ENCODE peak calls at places on chromosome 6, in eight cellular contexts. One of them, this sample, is unnamed.

GRCh38 chr6:148177589-148178233 is 164.9 kb upstream of the SASH1 start:
- DNase-seq in RPMI8226: no peak
- DNase-seq in fibroblast of mammary gland: peak
- DNase-seq in HEK293T: peak
- DNase-seq in kidney glomerular epithelial cell: peak
- DNase-seq in IMR-90: peak
- DNase-seq in NAMALWA: peak
- DNase-seq in right lobe of liver: peak
- DNase-seq in this sample: peak

GRCh38 chr6:53043626-53044025 is 21.6 kb upstream of the FBXO9 start:
- DNase-seq in RPMI8226: no peak
- DNase-seq in fibroblast of mammary gland: no peak
- DNase-seq in HEK293T: no peak
- DNase-seq in kidney glomerular epithelial cell: peak
- DNase-seq in IMR-90: peak
- DNase-seq in NAMALWA: no peak
- DNase-seq in right lobe of liver: no peak
- DNase-seq in this sample: no peak

GRCh38 chr6:25652007-25652515 is at the start of gene SCGN:
- DNase-seq in RPMI8226: peak
- DNase-seq in fibroblast of mammary gland: peak
- DNase-seq in HEK293T: peak
- DNase-seq in kidney glomerular epithelial cell: peak
- DNase-seq in IMR-90: peak
- DNase-seq in NAMALWA: no peak
- DNase-seq in right lobe of liver: peak
- DNase-seq in this sample: peak

GRCh38 chr6:132919476-132919875 is 105.1 kb downstream of the RPS12 start:
- DNase-seq in RPMI8226: no peak
- DNase-seq in fibroblast of mammary gland: peak
- DNase-seq in HEK293T: no peak
- DNase-seq in kidney glomerular epithelial cell: peak
- DNase-seq in IMR-90: peak
- DNase-seq in NAMALWA: no peak
- DNase-seq in right lobe of liver: peak
- DNase-seq in this sample: peak

GRCh38 chr6:15893556-15894253 is 230.9 kb upstream of the DTNBP1 start:
- DNase-seq in RPMI8226: no peak
- DNase-seq in fibroblast of mammary gland: peak
- DNase-seq in HEK293T: peak
- DNase-seq in kidney glomerular epithelial cell: no peak
- DNase-seq in IMR-90: peak
- DNase-seq in NAMALWA: peak
- DNase-seq in right lobe of liver: no peak
- DNase-seq in this sample: no peak

GRCh38 chr6:44073612-44074382 is 53.5 kb downstream of the MRPL14 start:
- DNase-seq in RPMI8226: peak
- DNase-seq in fibroblast of mammary gland: peak
- DNase-seq in HEK293T: no peak
- DNase-seq in kidney glomerular epithelial cell: no peak
- DNase-seq in IMR-90: no peak
- DNase-seq in NAMALWA: no peak
- DNase-seq in right lobe of liver: no peak
- DNase-seq in this sample: no peak

GRCh38 chr6:14083262-14083661 is 34.3 kb upstream of the CD83 start:
- DNase-seq in RPMI8226: no peak
- DNase-seq in fibroblast of mammary gland: no peak
- DNase-seq in HEK293T: no peak
- DNase-seq in kidney glomerular epithelial cell: no peak
- DNase-seq in IMR-90: no peak
- DNase-seq in NAMALWA: no peak
- DNase-seq in right lobe of liver: no peak
- DNase-seq in this sample: no peak

GRCh38 chr6:109793793-109794192 is 102.7 kb downstream of the FIG4 start:
- DNase-seq in RPMI8226: no peak
- DNase-seq in fibroblast of mammary gland: peak
- DNase-seq in HEK293T: no peak
- DNase-seq in kidney glomerular epithelial cell: peak
- DNase-seq in IMR-90: peak
- DNase-seq in NAMALWA: peak
- DNase-seq in right lobe of liver: no peak
- DNase-seq in this sample: peak

GRCh38 chr6:87671555-87672029 is 30.4 kb downstream of the AKIRIN2 start:
- DNase-seq in RPMI8226: no peak
- DNase-seq in fibroblast of mammary gland: peak
- DNase-seq in HEK293T: no peak
- DNase-seq in kidney glomerular epithelial cell: no peak
- DNase-seq in IMR-90: no peak
- DNase-seq in NAMALWA: no peak
- DNase-seq in right lobe of liver: no peak
- DNase-seq in this sample: no peak

GRCh38 chr6:135504734-135505133 is 7.2 kb upstream of the AHI1 start:
- DNase-seq in RPMI8226: no peak
- DNase-seq in fibroblast of mammary gland: no peak
- DNase-seq in HEK293T: no peak
- DNase-seq in kidney glomerular epithelial cell: no peak
- DNase-seq in IMR-90: no peak
- DNase-seq in NAMALWA: no peak
- DNase-seq in right lobe of liver: no peak
- DNase-seq in this sample: no peak

GRCh38 chr6:104705916-104706442 is 153.7 kb downstream of the HACE1 start:
- DNase-seq in RPMI8226: no peak
- DNase-seq in fibroblast of mammary gland: no peak
- DNase-seq in HEK293T: no peak
- DNase-seq in kidney glomerular epithelial cell: no peak
- DNase-seq in IMR-90: no peak
- DNase-seq in NAMALWA: no peak
- DNase-seq in right lobe of liver: no peak
- DNase-seq in this sample: no peak

GRCh38 chr6:163408352-163408991 is 6.0 kb upstream of the QKI start:
- DNase-seq in RPMI8226: no peak
- DNase-seq in fibroblast of mammary gland: no peak
- DNase-seq in HEK293T: no peak
- DNase-seq in kidney glomerular epithelial cell: peak
- DNase-seq in IMR-90: no peak
- DNase-seq in NAMALWA: no peak
- DNase-seq in right lobe of liver: no peak
- DNase-seq in this sample: no peak

GRCh38 chr6:57294829-57295228 is 22.6 kb upstream of the PRIM2 start:
- DNase-seq in RPMI8226: no peak
- DNase-seq in fibroblast of mammary gland: peak
- DNase-seq in HEK293T: no peak
- DNase-seq in kidney glomerular epithelial cell: no peak
- DNase-seq in IMR-90: no peak
- DNase-seq in NAMALWA: no peak
- DNase-seq in right lobe of liver: no peak
- DNase-seq in this sample: no peak

GRCh38 chr6:14499804-14500203 is 382.2 kb downstream of the CD83 start:
- DNase-seq in RPMI8226: no peak
- DNase-seq in fibroblast of mammary gland: peak
- DNase-seq in HEK293T: no peak
- DNase-seq in kidney glomerular epithelial cell: peak
- DNase-seq in IMR-90: peak
- DNase-seq in NAMALWA: no peak
- DNase-seq in right lobe of liver: no peak
- DNase-seq in this sample: peak

GRCh38 chr6:141833001-141833655 is 299.6 kb upstream of the GJE1 start:
- DNase-seq in RPMI8226: no peak
- DNase-seq in fibroblast of mammary gland: no peak
- DNase-seq in HEK293T: no peak
- DNase-seq in kidney glomerular epithelial cell: no peak
- DNase-seq in IMR-90: no peak
- DNase-seq in NAMALWA: no peak
- DNase-seq in right lobe of liver: no peak
- DNase-seq in this sample: no peak

GRCh38 chr6:167688123-167688522 is 138.6 kb upstream of the AFDN start:
- DNase-seq in RPMI8226: no peak
- DNase-seq in fibroblast of mammary gland: no peak
- DNase-seq in HEK293T: no peak
- DNase-seq in kidney glomerular epithelial cell: no peak
- DNase-seq in IMR-90: no peak
- DNase-seq in NAMALWA: no peak
- DNase-seq in right lobe of liver: no peak
- DNase-seq in this sample: no peak

GRCh38 chr6:166297606-166298005 is 10.6 kb downstream of the PRR18 start:
- DNase-seq in RPMI8226: no peak
- DNase-seq in fibroblast of mammary gland: no peak
- DNase-seq in HEK293T: no peak
- DNase-seq in kidney glomerular epithelial cell: no peak
- DNase-seq in IMR-90: no peak
- DNase-seq in NAMALWA: no peak
- DNase-seq in right lobe of liver: no peak
- DNase-seq in this sample: no peak

GRCh38 chr6:109260701-109261100 is 121.6 kb downstream of the CD164 start:
- DNase-seq in RPMI8226: no peak
- DNase-seq in fibroblast of mammary gland: no peak
- DNase-seq in HEK293T: no peak
- DNase-seq in kidney glomerular epithelial cell: no peak
- DNase-seq in IMR-90: no peak
- DNase-seq in NAMALWA: no peak
- DNase-seq in right lobe of liver: no peak
- DNase-seq in this sample: no peak

GRCh38 chr6:40735126-40735920 is 148.2 kb upstream of the LRFN2 start:
- DNase-seq in RPMI8226: no peak
- DNase-seq in fibroblast of mammary gland: no peak
- DNase-seq in HEK293T: no peak
- DNase-seq in kidney glomerular epithelial cell: peak
- DNase-seq in IMR-90: no peak
- DNase-seq in NAMALWA: no peak
- DNase-seq in right lobe of liver: no peak
- DNase-seq in this sample: no peak

GRCh38 chr6:15441215-15441868 is 195.5 kb downstream of the JARID2 start:
- DNase-seq in RPMI8226: peak
- DNase-seq in fibroblast of mammary gland: peak
- DNase-seq in HEK293T: peak
- DNase-seq in kidney glomerular epithelial cell: peak
- DNase-seq in IMR-90: peak
- DNase-seq in NAMALWA: peak
- DNase-seq in right lobe of liver: no peak
- DNase-seq in this sample: peak

GRCh38 chr6:73236147-73236750 is 11.0 kb upstream of the KHDC1L start:
- DNase-seq in RPMI8226: no peak
- DNase-seq in fibroblast of mammary gland: peak
- DNase-seq in HEK293T: no peak
- DNase-seq in kidney glomerular epithelial cell: peak
- DNase-seq in IMR-90: peak
- DNase-seq in NAMALWA: no peak
- DNase-seq in right lobe of liver: no peak
- DNase-seq in this sample: no peak

GRCh38 chr6:157185171-157185570 is 138.1 kb downstream of the TMEM242 start:
- DNase-seq in RPMI8226: no peak
- DNase-seq in fibroblast of mammary gland: no peak
- DNase-seq in HEK293T: no peak
- DNase-seq in kidney glomerular epithelial cell: no peak
- DNase-seq in IMR-90: no peak
- DNase-seq in NAMALWA: no peak
- DNase-seq in right lobe of liver: no peak
- DNase-seq in this sample: no peak

GRCh38 chr6:32176476-32177181 is 745 bp upstream of the AGPAT1 start:
- DNase-seq in RPMI8226: no peak
- DNase-seq in fibroblast of mammary gland: peak
- DNase-seq in HEK293T: no peak
- DNase-seq in kidney glomerular epithelial cell: peak
- DNase-seq in IMR-90: peak
- DNase-seq in NAMALWA: no peak
- DNase-seq in right lobe of liver: no peak
- DNase-seq in this sample: no peak

GRCh38 chr6:115570326-115570725 is 490.4 kb downstream of the FRK start:
- DNase-seq in RPMI8226: no peak
- DNase-seq in fibroblast of mammary gland: no peak
- DNase-seq in HEK293T: no peak
- DNase-seq in kidney glomerular epithelial cell: no peak
- DNase-seq in IMR-90: peak
- DNase-seq in NAMALWA: no peak
- DNase-seq in right lobe of liver: no peak
- DNase-seq in this sample: no peak

GRCh38 chr6:154537486-154537885 is 27.0 kb upstream of the CNKSR3 start:
- DNase-seq in RPMI8226: no peak
- DNase-seq in fibroblast of mammary gland: no peak
- DNase-seq in HEK293T: peak
- DNase-seq in kidney glomerular epithelial cell: no peak
- DNase-seq in IMR-90: no peak
- DNase-seq in NAMALWA: no peak
- DNase-seq in right lobe of liver: no peak
- DNase-seq in this sample: no peak

GRCh38 chr6:32852844-32853540 is 512 bp downstream of the TAP1 start:
- DNase-seq in RPMI8226: peak
- DNase-seq in fibroblast of mammary gland: peak
- DNase-seq in HEK293T: no peak
- DNase-seq in kidney glomerular epithelial cell: peak
- DNase-seq in IMR-90: peak
- DNase-seq in NAMALWA: peak
- DNase-seq in right lobe of liver: peak
- DNase-seq in this sample: no peak

GRCh38 chr6:11632795-11633511 is 95.4 kb downstream of the TMEM170B start:
- DNase-seq in RPMI8226: no peak
- DNase-seq in fibroblast of mammary gland: peak
- DNase-seq in HEK293T: no peak
- DNase-seq in kidney glomerular epithelial cell: peak
- DNase-seq in IMR-90: peak
- DNase-seq in NAMALWA: no peak
- DNase-seq in right lobe of liver: no peak
- DNase-seq in this sample: no peak

GRCh38 chr6:37550436-37550835 is 50.7 kb upstream of the CCDC167 start:
- DNase-seq in RPMI8226: no peak
- DNase-seq in fibroblast of mammary gland: peak
- DNase-seq in HEK293T: no peak
- DNase-seq in kidney glomerular epithelial cell: peak
- DNase-seq in IMR-90: peak
- DNase-seq in NAMALWA: no peak
- DNase-seq in right lobe of liver: no peak
- DNase-seq in this sample: no peak

GRCh38 chr6:2502998-2503674 is 247.6 kb downstream of the MYLK4 start:
- DNase-seq in RPMI8226: no peak
- DNase-seq in fibroblast of mammary gland: no peak
- DNase-seq in HEK293T: no peak
- DNase-seq in kidney glomerular epithelial cell: no peak
- DNase-seq in IMR-90: no peak
- DNase-seq in NAMALWA: no peak
- DNase-seq in right lobe of liver: no peak
- DNase-seq in this sample: no peak

GRCh38 chr6:160393966-160394653 is 45.9 kb downstream of the SLC22A3 start:
- DNase-seq in RPMI8226: no peak
- DNase-seq in fibroblast of mammary gland: no peak
- DNase-seq in HEK293T: no peak
- DNase-seq in kidney glomerular epithelial cell: no peak
- DNase-seq in IMR-90: no peak
- DNase-seq in NAMALWA: no peak
- DNase-seq in right lobe of liver: peak
- DNase-seq in this sample: no peak

GRCh38 chr6:137010138-137010718 is 34.5 kb downstream of the IL20RA start:
- DNase-seq in RPMI8226: no peak
- DNase-seq in fibroblast of mammary gland: no peak
- DNase-seq in HEK293T: no peak
- DNase-seq in kidney glomerular epithelial cell: no peak
- DNase-seq in IMR-90: no peak
- DNase-seq in NAMALWA: no peak
- DNase-seq in right lobe of liver: no peak
- DNase-seq in this sample: no peak

GRCh38 chr6:33008944-33009861 is at the start of gene HLA-DOA:
- DNase-seq in RPMI8226: no peak
- DNase-seq in fibroblast of mammary gland: peak
- DNase-seq in HEK293T: peak
- DNase-seq in kidney glomerular epithelial cell: no peak
- DNase-seq in IMR-90: peak
- DNase-seq in NAMALWA: peak
- DNase-seq in right lobe of liver: no peak
- DNase-seq in this sample: peak

GRCh38 chr6:41546475-41546865 is 289 bp downstream of the FOXP4 start:
- DNase-seq in RPMI8226: peak
- DNase-seq in fibroblast of mammary gland: peak
- DNase-seq in HEK293T: peak
- DNase-seq in kidney glomerular epithelial cell: no peak
- DNase-seq in IMR-90: no peak
- DNase-seq in NAMALWA: peak
- DNase-seq in right lobe of liver: no peak
- DNase-seq in this sample: no peak

GRCh38 chr6:40011844-40012243 is 77.6 kb upstream of the MOCS1 start:
- DNase-seq in RPMI8226: no peak
- DNase-seq in fibroblast of mammary gland: no peak
- DNase-seq in HEK293T: no peak
- DNase-seq in kidney glomerular epithelial cell: no peak
- DNase-seq in IMR-90: no peak
- DNase-seq in NAMALWA: no peak
- DNase-seq in right lobe of liver: no peak
- DNase-seq in this sample: no peak

This sample was measured in smooth muscle cell of the brain vasculature.